ENCODE peak calls at places on chromosomes 3 and 15, in six cellular contexts. C, G, Z, F, K and X are unnamed samples.

GRCh38 chr3:156626104-156626503 is 48.3 kb upstream of the TIPARP start:
- DNase-seq in G (no peak), Z (no peak), C (no peak), K (no peak), F (no peak), X (no peak)

GRCh38 chr15:51269496-51269895 is 68.9 kb downstream of the CYP19A1 start:
- DNase-seq in G (no peak), K (no peak), C (no peak), F (no peak), Z (no peak), X (no peak)

GRCh38 chr3:118530350-118530922 is 504.2 kb downstream of the IGSF11 start:
- DNase-seq in K (no peak), C (no peak), G (no peak), F (no peak), Z (no peak), X (no peak)

GRCh38 chr3:186427627-186428026 is 65.6 kb upstream of the DGKG start:
- DNase-seq in C (no peak), F (no peak), K (no peak), Z (no peak), G (no peak), X (no peak)

GRCh38 chr3:141229132-141229531 is 2.5 kb upstream of the PXYLP1 start:
- DNase-seq in C (no peak), K (no peak), G (no peak), F (no peak), Z (no peak), X (no peak)

GRCh38 chr3:5565026-5565425 is 377.5 kb downstream of the EDEM1 start:
- DNase-seq in C (peak; percentile 27), F (no peak), K (no peak), Z (no peak), G (no peak), X (no peak)

GRCh38 chr15:93801206-93801605 is 430.2 kb upstream of the MCTP2 start:
- DNase-seq in K (no peak), F (no peak), C (no peak), Z (no peak), G (no peak), X (no peak)

GRCh38 chr3:49341996-49342395 is 2.1 kb upstream of the USP4 start:
- DNase-seq in K (no peak), F (no peak), C (no peak), Z (no peak), G (no peak), X (no peak)

GRCh38 chr15:35724626-35725025 is 178.7 kb upstream of the DPH6 start:
- DNase-seq in Z (no peak), K (no peak), F (no peak), C (no peak), G (no peak), X (no peak)

GRCh38 chr15:83430436-83430835 is 16.7 kb upstream of the SH3GL3 start:
- DNase-seq in F (no peak), G (no peak), Z (no peak), K (no peak), C (no peak), X (no peak)

GRCh38 chr3:12553921-12554391 is 2.9 kb upstream of the MKRN2 start:
- DNase-seq in K (no peak), C (no peak), Z (no peak), F (no peak), G (peak; percentile 56), X (no peak)

GRCh38 chr15:32979710-32980109 is 214.8 kb downstream of the FMN1 start:
- DNase-seq in K (no peak), C (no peak), Z (no peak), F (no peak), G (no peak), X (no peak)

GRCh38 chr3:43856351-43856750 is 165.6 kb downstream of the ABHD5 start:
- DNase-seq in C (no peak), Z (no peak), K (no peak), F (no peak), G (no peak), X (no peak)

GRCh38 chr15:31237042-31237324 is 89.7 kb upstream of the KLF13 start:
- DNase-seq in Z (no peak), C (no peak), K (no peak), F (no peak), G (no peak), X (no peak)

GRCh38 chr15:22267761-22268160 is 187.4 kb downstream of the OR4M2 start:
- DNase-seq in K (no peak), F (no peak), Z (no peak), G (no peak), C (no peak), X (no peak)

GRCh38 chr15:61499371-61499770 is 270.3 kb upstream of the RORA start:
- DNase-seq in Z (no peak), C (no peak), F (no peak), K (no peak), G (no peak), X (no peak)

GRCh38 chr15:59532770-59533379 is 78.7 kb upstream of the GCNT3 start:
- DNase-seq in F (peak; percentile 41), G (no peak), Z (no peak), K (no peak), C (peak; percentile 44), X (no peak)

GRCh38 chr15:40934457-40934856 is 5.3 kb downstream of the DLL4 start:
- DNase-seq in C (no peak), K (no peak), Z (no peak), F (no peak), G (no peak), X (no peak)

DNA sequence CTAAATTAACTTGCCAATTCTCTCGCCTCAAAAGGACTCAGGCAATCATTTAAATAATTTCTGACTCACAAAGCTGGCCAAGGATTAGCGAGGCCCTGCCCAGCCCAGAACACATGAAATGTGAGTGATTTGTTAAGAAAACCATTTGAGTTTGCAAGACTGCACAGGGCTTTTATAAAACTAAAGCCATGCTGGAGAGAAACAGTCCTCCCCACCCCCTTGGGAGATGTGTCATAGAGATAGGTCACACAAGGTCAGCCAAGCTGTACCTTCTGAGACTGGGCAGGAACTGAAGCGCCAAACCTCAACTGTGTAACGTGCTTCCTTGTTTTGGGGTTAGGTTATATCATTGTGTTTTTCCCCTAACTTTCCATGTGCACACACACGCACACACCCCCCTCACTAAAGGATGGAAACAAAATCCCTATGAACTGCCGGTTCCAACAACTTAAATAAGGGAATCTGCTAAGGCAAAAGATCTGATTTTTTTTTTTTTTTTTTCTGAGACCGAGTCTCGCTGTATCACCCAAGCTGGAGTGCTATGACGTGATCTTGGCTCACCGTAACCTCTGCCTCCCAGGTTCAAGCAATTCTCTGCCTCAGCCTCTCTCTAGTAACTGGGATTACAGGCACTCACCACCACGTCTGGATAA is 8.1 kb downstream of the SPATA12 start:
- DNase-seq in G (no peak), Z (peak; percentile 52), F (no peak), C (peak; percentile 37), K (peak; percentile 95), X (peak; percentile 62)
- TF ChIP-seq TAF1 in G (no peak), Z (no peak), F (no peak), C (no peak), K (no peak), X (no peak)

GRCh38 chr3:55514962-55515361 is 27.9 kb upstream of the WNT5A start:
- DNase-seq in G (no peak), K (no peak), F (no peak), C (no peak), Z (no peak), X (no peak)

GRCh38 chr3:55512586-55513343 is 25.7 kb upstream of the WNT5A start:
- DNase-seq in F (no peak), G (no peak), Z (no peak), C (no peak), K (no peak), X (no peak)

GRCh38 chr3:55515550-55516246 is 28.6 kb upstream of the WNT5A start:
- DNase-seq in G (no peak), Z (no peak), C (no peak), F (no peak), K (no peak), X (no peak)

GRCh38 chr3:55508335-55508734 is 21.2 kb upstream of the WNT5A start:
- DNase-seq in Z (no peak), F (no peak), C (no peak), G (no peak), K (no peak), X (no peak)

GRCh38 chr3:55511895-55512585 is 24.9 kb upstream of the WNT5A start:
- DNase-seq in K (no peak), C (no peak), F (no peak), Z (no peak), G (no peak), X (no peak)
- TF ChIP-seq POLR2A in K (no peak), C (no peak), F (no peak), Z (no peak), G (no peak), X (no peak)

GRCh38 chr3:128309026-128309425 is 155.7 kb downstream of the EEFSEC start:
- DNase-seq in Z (no peak), F (no peak), K (no peak), C (no peak), G (peak; percentile 34), X (no peak)

GRCh38 chr3:128310286-128311058 is 156.2 kb downstream of the DNAJB8 start:
- DNase-seq in C (no peak), F (no peak), K (no peak), G (peak; percentile 24), Z (no peak), X (no peak)

GRCh38 chr3:128313181-128313725 is 153.4 kb downstream of the DNAJB8 start:
- DNase-seq in Z (no peak), F (no peak), C (no peak), G (peak; percentile 31), K (no peak), X (no peak)

GRCh38 chr3:128312271-128312670 is 154.4 kb downstream of the DNAJB8 start:
- DNase-seq in Z (no peak), C (no peak), K (no peak), F (no peak), G (peak; percentile 22), X (no peak)

GRCh38 chr3:128311441-128311844 is 155.2 kb downstream of the DNAJB8 start:
- DNase-seq in G (peak; percentile 20), C (no peak), Z (no peak), F (no peak), K (no peak), X (no peak)
- TF ChIP-seq TAF1 in G (no peak), C (no peak), Z (no peak), F (no peak), K (no peak), X (no peak)

GRCh38 chr3:110193114-110193513 is 855.8 kb upstream of the DPPA4 start:
- DNase-seq in Z (no peak), C (no peak), K (no peak), F (no peak), G (no peak), X (no peak)
- TF ChIP-seq POLR2A in Z (no peak), C (no peak), K (no peak), F (no peak), G (no peak), X (no peak)

GRCh38 chr3:130846181-130846580 is 47.7 kb upstream of the ATP2C1 start:
- DNase-seq in K (no peak), Z (no peak), C (no peak), G (no peak), F (no peak), X (no peak)

GRCh38 chr3:130850846-130851245 is 43.0 kb upstream of the ATP2C1 start:
- DNase-seq in K (no peak), G (no peak), C (no peak), F (no peak), Z (no peak), X (no peak)

GRCh38 chr3:130850044-130850797 is 43.7 kb upstream of the ATP2C1 start:
- DNase-seq in K (peak; percentile 95), G (no peak), C (peak; percentile 39), Z (no peak), F (no peak), X (no peak)

GRCh38 chr3:130844462-130844861 is 49.4 kb upstream of the ATP2C1 start:
- DNase-seq in C (no peak), G (no peak), F (no peak), Z (no peak), K (no peak), X (no peak)

GRCh38 chr3:130849111-130849552 is 44.8 kb upstream of the ATP2C1 start:
- DNase-seq in G (no peak), Z (no peak), C (no peak), F (no peak), K (no peak), X (no peak)
- TF ChIP-seq TAF1 in G (no peak), Z (no peak), C (no peak), F (no peak), K (no peak), X (no peak)